ENCODE peak calls at places on chromosomes 5 and 9, in eight cellular contexts. L, C, G, D, V, S, K and B are unnamed samples.

GRCh38 chr5:8081179-8081578 is 212.2 kb downstream of the MTRR start:
- DNase-seq in L (no peak), C (no peak), G (no peak), D (no peak), V (no peak), S (no peak), K (no peak), B (no peak)

GRCh38 chr5:82046268-82046621 is 74.4 kb downstream of the ATG10 start:
- DNase-seq in L (no peak), C (no peak), G (no peak), D (no peak), V (no peak), S (no peak), K (no peak), B (no peak)

GRCh38 chr9:109258619-109259321 is 62.1 kb downstream of the EPB41L4B start:
- DNase-seq in L (no peak), C (peak), G (peak), D (no peak), V (no peak), S (no peak), K (peak), B (no peak)

GRCh38 chr9:115884846-115885245 is 268.7 kb upstream of the PAPPA start:
- DNase-seq in L (no peak), C (no peak), G (no peak), D (no peak), V (no peak), S (no peak), K (no peak), B (no peak)

GRCh38 chr9:15138357-15138686 is 168.7 kb downstream of the TTC39B start:
- DNase-seq in L (no peak), C (peak), G (no peak), D (no peak), V (no peak), S (no peak), K (no peak), B (no peak)

GRCh38 chr9:110996436-110997224 is 41.6 kb downstream of the LPAR1 start:
- DNase-seq in L (no peak), C (no peak), G (no peak), D (peak), V (no peak), S (peak), K (no peak), B (no peak)

GRCh38 chr5:131441184-131441583 is 177.3 kb downstream of the CDC42SE2 start:
- DNase-seq in L (no peak), C (no peak), G (no peak), D (no peak), V (no peak), S (peak), K (no peak), B (no peak)

GRCh38 chr5:40017151-40017550 is 592.4 kb upstream of the DAB2 start:
- DNase-seq in L (no peak), C (no peak), G (no peak), D (no peak), V (peak), S (no peak), K (no peak), B (no peak)

GRCh38 chr5:609506-609905 is 2.6 kb upstream of the CEP72 start:
- DNase-seq in L (no peak), C (no peak), G (no peak), D (no peak), V (no peak), S (no peak), K (no peak), B (no peak)

GRCh38 chr5:126007841-126008240 is 415.4 kb upstream of the GRAMD2B start:
- DNase-seq in L (no peak), C (no peak), G (no peak), D (no peak), V (no peak), S (peak), K (no peak), B (no peak)

GRCh38 chr5:124986667-124987066 is 240.2 kb upstream of the ZNF608 start:
- DNase-seq in L (no peak), C (no peak), G (no peak), D (no peak), V (no peak), S (peak), K (no peak), B (no peak)

GRCh38 chr9:10649076-10649475 is 36.3 kb upstream of the PTPRD start:
- DNase-seq in L (no peak), C (no peak), G (no peak), D (no peak), V (no peak), S (no peak), K (no peak), B (no peak)

GRCh38 chr5:140574165-140574564 is 9.5 kb downstream of the SLC35A4 start:
- DNase-seq in L (no peak), C (no peak), G (no peak), D (no peak), V (no peak), S (no peak), K (no peak), B (no peak)

GRCh38 chr5:21807953-21808352 is 1045.2 kb downstream of the CDH12 start:
- DNase-seq in L (no peak), C (no peak), G (no peak), D (no peak), V (no peak), S (peak), K (no peak), B (no peak)

GRCh38 chr9:16155878-16156277 is 603.0 kb downstream of the CCDC171 start:
- DNase-seq in L (no peak), C (no peak), G (no peak), D (no peak), V (no peak), S (no peak), K (no peak), B (no peak)

GRCh38 chr9:135907006-135907434 is 326 bp downstream of the CAMSAP1 start:
- DNase-seq in L (peak), C (no peak), G (no peak), D (no peak), V (no peak), S (peak), K (peak), B (peak)

GRCh38 chr9:2718001-2718697 is 839 bp downstream of the KCNV2 start:
- DNase-seq in L (peak), C (no peak), G (no peak), D (no peak), V (no peak), S (no peak), K (no peak), B (no peak)

GRCh38 chr5:179699640-179700298 is 1.0 kb downstream of the CANX start:
- DNase-seq in L (peak), C (no peak), G (no peak), D (no peak), V (peak), S (peak), K (no peak), B (no peak)

GRCh38 chr5:117881426-117882230 is 1106.7 kb downstream of the DTWD2 start:
- DNase-seq in L (no peak), C (no peak), G (no peak), D (no peak), V (no peak), S (no peak), K (no peak), B (no peak)

GRCh38 chr9:12718482-12719026 is 25.4 kb downstream of the TYRP1 start:
- DNase-seq in L (no peak), C (peak), G (no peak), D (no peak), V (no peak), S (peak), K (peak), B (peak)

GRCh38 chr5:148697177-148697820 is 43.0 kb upstream of the HTR4 start:
- DNase-seq in L (no peak), C (no peak), G (no peak), D (no peak), V (no peak), S (peak), K (no peak), B (no peak)

GRCh38 chr9:18743421-18743820 is 269.5 kb downstream of the ADAMTSL1 start:
- DNase-seq in L (no peak), C (no peak), G (no peak), D (no peak), V (no peak), S (no peak), K (no peak), B (no peak)

GRCh38 chr9:72954431-72955420 is 1.9 kb upstream of the ALDH1A1 start:
- DNase-seq in L (no peak), C (no peak), G (no peak), D (no peak), V (no peak), S (peak), K (no peak), B (no peak)

GRCh38 chr5:58466939-58467338 is 7.1 kb upstream of the PLK2 start:
- DNase-seq in L (no peak), C (peak), G (no peak), D (no peak), V (peak), S (peak), K (no peak), B (no peak)

GRCh38 chr5:28226407-28226806 is 1188.0 kb upstream of the CDH9 start:
- DNase-seq in L (no peak), C (no peak), G (no peak), D (no peak), V (no peak), S (no peak), K (no peak), B (no peak)

GRCh38 chr5:122067330-122067885 is 10.7 kb downstream of the LOX start:
- DNase-seq in L (no peak), C (peak), G (no peak), D (no peak), V (no peak), S (peak), K (peak), B (no peak)

GRCh38 chr5:83447533-83447932 is 24.0 kb upstream of the VCAN start:
- DNase-seq in L (no peak), C (no peak), G (no peak), D (no peak), V (no peak), S (no peak), K (no peak), B (no peak)

GRCh38 chr5:133756036-133756435 is 143.7 kb upstream of the FSTL4 start:
- DNase-seq in L (no peak), C (no peak), G (peak), D (no peak), V (no peak), S (no peak), K (no peak), B (no peak)

GRCh38 chr5:133753856-133754255 is 141.5 kb upstream of the FSTL4 start:
- DNase-seq in L (no peak), C (no peak), G (peak), D (no peak), V (no peak), S (peak), K (no peak), B (no peak)

GRCh38 chr5:133757396-133757795 is 145.1 kb upstream of the FSTL4 start:
- DNase-seq in L (no peak), C (no peak), G (peak), D (no peak), V (no peak), S (no peak), K (no peak), B (no peak)

GRCh38 chr5:133756756-133757155 is 144.4 kb upstream of the FSTL4 start:
- DNase-seq in L (no peak), C (no peak), G (peak), D (no peak), V (no peak), S (no peak), K (no peak), B (no peak)

DNA sequence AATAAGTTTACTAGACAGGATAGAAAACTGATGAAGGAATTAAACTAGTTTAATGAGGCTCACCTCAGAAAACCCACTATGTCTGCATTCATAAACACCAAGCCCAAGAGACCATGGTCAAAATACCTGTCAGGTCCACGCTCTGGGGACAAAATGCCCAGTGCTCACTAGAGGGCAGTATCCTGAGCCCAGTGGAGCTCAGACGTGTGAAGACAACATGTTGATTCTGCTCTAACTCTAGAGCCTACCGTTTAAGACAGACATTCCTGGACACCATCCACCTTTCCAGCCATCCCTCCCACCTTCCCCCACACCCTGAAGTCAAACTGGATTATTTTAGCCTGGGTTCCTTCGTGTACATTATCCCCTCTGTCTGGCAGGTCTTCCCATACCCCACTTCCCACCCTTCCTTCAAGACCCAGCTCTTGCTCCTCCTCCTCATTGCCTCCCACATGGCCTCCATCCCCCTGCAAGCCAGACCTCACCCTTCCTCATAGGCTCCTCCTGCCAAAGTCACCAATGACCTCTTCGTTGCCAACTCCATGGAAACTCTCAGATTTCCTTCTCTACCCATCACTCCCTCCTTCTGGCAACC is 142.3 kb upstream of the FSTL4 start:
- DNase-seq in L (no peak), C (peak), G (peak), D (no peak), V (no peak), S (peak), K (peak), B (peak)
- TF ChIP-seq CTCF in L (peak), C (peak), G (peak), D (peak), V (peak), S (peak), K (peak), B (peak)

DNA sequence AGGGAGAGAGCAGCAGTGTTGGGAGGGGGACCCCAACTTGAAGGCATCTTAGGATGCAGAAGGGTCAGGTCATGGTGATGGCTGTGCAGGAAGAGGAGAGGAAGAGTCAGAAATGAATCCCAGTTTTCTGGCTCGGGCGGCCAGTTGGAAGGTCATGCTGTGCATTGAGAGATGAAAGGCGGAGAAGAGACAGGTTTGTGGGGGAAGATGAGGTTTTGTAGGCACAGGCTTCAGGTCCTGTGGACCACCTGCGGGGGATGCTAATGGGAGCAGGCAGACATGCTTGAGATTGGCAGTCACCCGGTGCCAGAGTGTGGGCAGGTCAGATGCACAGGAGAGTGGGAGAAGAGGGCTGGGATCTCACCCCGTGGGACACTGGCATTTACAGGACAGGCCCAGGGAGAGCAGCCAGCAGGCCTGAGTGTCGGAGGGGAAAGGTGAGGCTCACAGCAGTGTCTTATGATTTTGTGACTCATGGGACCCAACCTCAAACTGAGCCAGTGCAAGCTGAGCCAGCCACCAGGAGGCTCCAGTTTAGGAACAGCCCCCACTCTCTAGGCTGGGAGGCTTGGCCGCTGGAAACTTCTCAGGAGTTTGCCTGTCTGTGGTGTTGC is 17.5 kb downstream of the STXBP1 start:
- DNase-seq in L (no peak), C (no peak), G (no peak), D (no peak), V (no peak), S (peak), K (no peak), B (no peak)
- TF ChIP-seq CTCF in L (peak), C (peak), G (no peak), D (no peak), V (no peak), S (no peak), K (no peak), B (no peak)

DNA sequence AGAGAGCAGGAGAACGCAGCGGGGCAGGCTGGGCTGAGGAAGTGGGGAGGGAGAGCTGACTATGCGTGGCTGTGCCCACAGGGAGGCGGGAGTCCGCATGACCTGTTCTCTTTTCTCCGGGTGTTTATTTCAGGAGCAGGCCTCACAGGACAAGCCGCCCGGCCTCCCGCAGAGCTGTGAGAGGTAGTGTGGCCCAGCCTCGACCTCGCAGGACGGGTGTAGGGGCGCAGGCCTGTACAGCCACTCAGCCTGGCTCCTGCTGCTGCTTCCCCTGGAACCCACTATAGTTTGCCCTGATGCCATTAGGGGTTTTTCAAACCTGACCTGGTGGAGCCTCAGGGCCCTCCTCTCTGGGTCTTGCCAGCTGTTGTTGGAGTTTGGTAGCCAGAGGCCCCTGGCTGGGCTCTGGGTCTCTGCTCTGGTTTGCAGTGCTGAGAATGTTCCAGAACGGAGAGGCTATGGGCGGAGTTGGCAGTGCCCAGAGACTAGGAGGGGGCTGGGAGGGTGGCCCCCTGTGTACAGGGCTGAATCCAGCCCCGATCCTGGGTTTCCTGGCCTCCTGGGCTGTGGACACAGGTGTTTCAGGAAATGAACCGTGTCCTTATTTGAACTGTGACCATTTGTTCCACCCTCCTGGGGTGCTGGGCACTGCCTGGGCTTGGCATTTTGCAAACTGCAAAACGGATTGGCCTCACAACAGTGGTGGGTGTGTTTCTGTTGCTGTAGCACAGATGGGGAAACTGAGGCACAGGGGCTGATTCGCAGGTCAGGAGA is 78.8 kb downstream of the WNK2 start:
- DNase-seq in L (no peak), C (peak), G (peak), D (no peak), V (no peak), S (no peak), K (no peak), B (no peak)
- TF ChIP-seq CTCF in L (no peak), C (no peak), G (no peak), D (no peak), V (no peak), S (no peak), K (no peak), B (no peak)

DNA sequence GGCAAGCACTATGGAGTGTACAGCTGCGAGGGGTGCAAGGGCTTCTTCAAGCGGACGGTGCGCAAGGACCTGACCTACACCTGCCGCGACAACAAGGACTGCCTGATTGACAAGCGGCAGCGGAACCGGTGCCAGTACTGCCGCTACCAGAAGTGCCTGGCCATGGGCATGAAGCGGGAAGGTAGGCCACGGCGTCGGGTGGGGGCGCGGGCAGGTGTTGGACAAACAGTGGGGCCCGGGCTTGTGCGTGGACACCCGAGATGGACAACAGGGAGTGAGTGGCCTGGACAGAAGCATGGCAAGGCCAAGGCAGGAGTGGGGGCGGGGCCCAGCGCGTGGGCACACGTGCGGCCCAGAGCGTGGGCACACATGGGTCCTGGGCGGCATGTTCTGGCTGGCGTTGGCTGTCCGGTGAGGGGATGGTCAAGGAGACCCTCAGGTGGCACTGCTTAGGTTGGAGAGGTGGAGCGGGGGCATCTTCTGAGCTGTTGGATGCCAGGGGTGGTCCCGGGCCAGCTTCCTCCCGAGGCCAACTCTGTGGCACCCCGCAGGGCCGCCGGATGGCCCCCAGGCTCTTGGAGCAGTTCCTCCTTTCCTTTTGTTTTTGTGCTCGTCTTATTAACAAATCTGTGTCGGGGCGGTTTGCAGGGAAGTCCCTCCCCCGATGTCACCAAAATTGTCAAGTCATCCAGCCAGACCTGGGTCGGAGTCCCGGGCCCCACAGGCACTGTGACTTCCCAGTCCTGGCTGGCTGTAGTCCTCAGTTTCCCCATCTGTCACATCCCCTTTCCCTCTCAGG is 82.9 kb downstream of the RXRA start:
- DNase-seq in L (no peak), C (no peak), G (no peak), D (no peak), V (peak), S (no peak), K (no peak), B (no peak)
- TF ChIP-seq CTCF in L (no peak), C (no peak), G (no peak), D (no peak), V (no peak), S (no peak), K (no peak), B (no peak)

GRCh38 chr5:144374637-144375036 is 204.0 kb downstream of the KCTD16 start:
- DNase-seq in L (no peak), C (no peak), G (no peak), D (no peak), V (no peak), S (no peak), K (no peak), B (no peak)

GRCh38 chr5:144377207-144377606 is 206.5 kb downstream of the KCTD16 start:
- DNase-seq in L (no peak), C (no peak), G (no peak), D (no peak), V (no peak), S (no peak), K (no peak), B (no peak)
- TF ChIP-seq CTCF in L (no peak), C (no peak), G (no peak), D (no peak), V (no peak), S (no peak), K (no peak), B (no peak)

GRCh38 chr9:113999256-114000062 is 78.6 kb downstream of the AMBP start:
- DNase-seq in L (no peak), C (peak), G (peak), D (no peak), V (no peak), S (peak), K (no peak), B (no peak)

GRCh38 chr9:113997610-113998009 is 80.5 kb downstream of the AMBP start:
- DNase-seq in L (no peak), C (peak), G (no peak), D (no peak), V (no peak), S (no peak), K (no peak), B (no peak)

GRCh38 chr9:114000063-114000454 is 78.0 kb downstream of the AMBP start:
- DNase-seq in L (no peak), C (peak), G (peak), D (peak), V (no peak), S (no peak), K (no peak), B (no peak)

GRCh38 chr9:113998114-113998513 is 80.0 kb downstream of the AMBP start:
- DNase-seq in L (no peak), C (peak), G (no peak), D (no peak), V (no peak), S (no peak), K (no peak), B (no peak)

GRCh38 chr9:113998529-113999255 is 79.4 kb downstream of the AMBP start:
- DNase-seq in L (no peak), C (peak), G (peak), D (peak), V (no peak), S (peak), K (no peak), B (no peak)
- TF ChIP-seq CTCF in L (no peak), C (peak), G (peak), D (no peak), V (no peak), S (peak), K (peak), B (no peak)